ENCODE peak calls at places on chromosome 1, in five cellular contexts. Q, A, E, J and T are unnamed samples.

GRCh38 chr1:63189677-63190076 is 132.7 kb upstream of the FOXD3 start:
- DNase-seq in Q (no peak), A (no peak), E (no peak), J (no peak), T (no peak)

GRCh38 chr1:246214708-246215504 is 292.2 kb downstream of the SMYD3 start:
- DNase-seq in Q (no peak), A (peak), E (no peak), J (no peak), T (peak)

GRCh38 chr1:4600615-4601460 is 53.6 kb upstream of the AJAP1 start:
- DNase-seq in Q (no peak), A (no peak), E (no peak), J (no peak), T (no peak)

GRCh38 chr1:6580588-6581270 is 935 bp downstream of the ZBTB48 start:
- DNase-seq in Q (no peak), A (no peak), E (peak), J (no peak), T (no peak)

GRCh38 chr1:50097041-50097739 is 11.5 kb upstream of the ELAVL4 start:
- DNase-seq in Q (no peak), A (no peak), E (no peak), J (no peak), T (no peak)

GRCh38 chr1:59062743-59063142 is 234.2 kb upstream of the FGGY start:
- DNase-seq in Q (no peak), A (no peak), E (no peak), J (no peak), T (peak)

GRCh38 chr1:36303650-36304360 is 2.4 kb upstream of the SH3D21 start:
- DNase-seq in Q (no peak), A (no peak), E (no peak), J (no peak), T (no peak)

GRCh38 chr1:8874230-8875201 is 4.0 kb downstream of the ENO1 start:
- DNase-seq in Q (no peak), A (no peak), E (no peak), J (no peak), T (no peak)

GRCh38 chr1:156407760-156408159 is 38.7 kb downstream of the RHBG start:
- DNase-seq in Q (no peak), A (no peak), E (no peak), J (no peak), T (no peak)

GRCh38 chr1:73587080-73587479 is 610.9 kb downstream of the LRRIQ3 start:
- DNase-seq in Q (no peak), A (no peak), E (no peak), J (no peak), T (no peak)

GRCh38 chr1:94438692-94439276 is 20.6 kb downstream of the ABCD3 start:
- DNase-seq in Q (no peak), A (no peak), E (no peak), J (no peak), T (no peak)